ENCODE peak calls at places on chromosomes 2 and 18, in eight cellular contexts. One of them, this sample, is unnamed.

GRCh38 chr2:148253716-148254115 is 232.8 kb downstream of the MBD5 start:
- DNase-seq in HTR-8/SVneo: no peak
- DNase-seq in activated CD8-positive, alpha-beta memory T cell treated with anti-CD3 and anti-CD28 coated beads, Interleukin-2, amount 10 ng/mL, durations not matched to agents 7 days and 5 days: no peak
- DNase-seq in 8988T: no peak
- DNase-seq in GM04504: no peak
- DNase-seq in transverse colon: no peak
- DNase-seq in HEK293T: no peak
- DNase-seq in ecto neural progenitor cell: no peak
- DNase-seq in this sample: no peak

GRCh38 chr2:210475726-210476125 is 833 bp downstream of the LANCL1 start:
- DNase-seq in HTR-8/SVneo: no peak
- DNase-seq in 8988T: no peak
- DNase-seq in GM04504: no peak
- DNase-seq in activated CD8-positive, alpha-beta memory T cell treated with anti-CD3 and anti-CD28 coated beads, Interleukin-2, amount 10 ng/mL, durations not matched to agents 7 days and 5 days: no peak
- DNase-seq in HEK293T: no peak
- DNase-seq in transverse colon: no peak
- DNase-seq in ecto neural progenitor cell: no peak
- DNase-seq in this sample: no peak

GRCh38 chr2:96131152-96131817 is 7.0 kb downstream of the ASTL start:
- DNase-seq in transverse colon: no peak
- DNase-seq in activated CD8-positive, alpha-beta memory T cell treated with anti-CD3 and anti-CD28 coated beads, Interleukin-2, amount 10 ng/mL, durations not matched to agents 7 days and 5 days: peak
- DNase-seq in 8988T: no peak
- DNase-seq in HEK293T: no peak
- DNase-seq in HTR-8/SVneo: no peak
- DNase-seq in GM04504: no peak
- DNase-seq in ecto neural progenitor cell: no peak
- DNase-seq in this sample: no peak

GRCh38 chr2:18833941-18834340 is 244.6 kb upstream of the NT5C1B start:
- DNase-seq in GM04504: no peak
- DNase-seq in ecto neural progenitor cell: no peak
- DNase-seq in HEK293T: no peak
- DNase-seq in transverse colon: no peak
- DNase-seq in activated CD8-positive, alpha-beta memory T cell treated with anti-CD3 and anti-CD28 coated beads, Interleukin-2, amount 10 ng/mL, durations not matched to agents 7 days and 5 days: no peak
- DNase-seq in HTR-8/SVneo: no peak
- DNase-seq in 8988T: no peak
- DNase-seq in this sample: no peak

GRCh38 chr18:75358928-75359327 is 68.6 kb downstream of the SMIM21 start:
- DNase-seq in activated CD8-positive, alpha-beta memory T cell treated with anti-CD3 and anti-CD28 coated beads, Interleukin-2, amount 10 ng/mL, durations not matched to agents 7 days and 5 days: no peak
- DNase-seq in 8988T: no peak
- DNase-seq in ecto neural progenitor cell: no peak
- DNase-seq in HTR-8/SVneo: no peak
- DNase-seq in HEK293T: no peak
- DNase-seq in transverse colon: no peak
- DNase-seq in GM04504: no peak
- DNase-seq in this sample: no peak

GRCh38 chr2:239393401-239393940 is 7.3 kb downstream of the HDAC4 start:
- DNase-seq in transverse colon: peak
- DNase-seq in 8988T: no peak
- DNase-seq in activated CD8-positive, alpha-beta memory T cell treated with anti-CD3 and anti-CD28 coated beads, Interleukin-2, amount 10 ng/mL, durations not matched to agents 7 days and 5 days: no peak
- DNase-seq in HEK293T: no peak
- DNase-seq in HTR-8/SVneo: no peak
- DNase-seq in ecto neural progenitor cell: no peak
- DNase-seq in GM04504: no peak
- DNase-seq in this sample: no peak

GRCh38 chr2:158407031-158407430 is 49.5 kb downstream of the CCDC148 start:
- DNase-seq in ecto neural progenitor cell: no peak
- DNase-seq in 8988T: no peak
- DNase-seq in HEK293T: no peak
- DNase-seq in activated CD8-positive, alpha-beta memory T cell treated with anti-CD3 and anti-CD28 coated beads, Interleukin-2, amount 10 ng/mL, durations not matched to agents 7 days and 5 days: no peak
- DNase-seq in GM04504: no peak
- DNase-seq in HTR-8/SVneo: no peak
- DNase-seq in transverse colon: no peak
- DNase-seq in this sample: no peak

GRCh38 chr2:76517238-76517909 is 806.7 kb upstream of the GCFC2 start:
- DNase-seq in ecto neural progenitor cell: no peak
- DNase-seq in GM04504: no peak
- DNase-seq in 8988T: no peak
- DNase-seq in activated CD8-positive, alpha-beta memory T cell treated with anti-CD3 and anti-CD28 coated beads, Interleukin-2, amount 10 ng/mL, durations not matched to agents 7 days and 5 days: no peak
- DNase-seq in HEK293T: no peak
- DNase-seq in HTR-8/SVneo: no peak
- DNase-seq in transverse colon: no peak
- DNase-seq in this sample: no peak

GRCh38 chr2:60644942-60645341 is 91.5 kb upstream of the BCL11A start:
- DNase-seq in HTR-8/SVneo: no peak
- DNase-seq in ecto neural progenitor cell: no peak
- DNase-seq in GM04504: no peak
- DNase-seq in activated CD8-positive, alpha-beta memory T cell treated with anti-CD3 and anti-CD28 coated beads, Interleukin-2, amount 10 ng/mL, durations not matched to agents 7 days and 5 days: no peak
- DNase-seq in HEK293T: no peak
- DNase-seq in 8988T: no peak
- DNase-seq in transverse colon: no peak
- DNase-seq in this sample: no peak

GRCh38 chr2:234335676-234336228 is 161.1 kb downstream of the ARL4C start:
- DNase-seq in 8988T: no peak
- DNase-seq in ecto neural progenitor cell: no peak
- DNase-seq in activated CD8-positive, alpha-beta memory T cell treated with anti-CD3 and anti-CD28 coated beads, Interleukin-2, amount 10 ng/mL, durations not matched to agents 7 days and 5 days: no peak
- DNase-seq in transverse colon: peak
- DNase-seq in HEK293T: no peak
- DNase-seq in HTR-8/SVneo: peak
- DNase-seq in GM04504: peak
- DNase-seq in this sample: no peak

GRCh38 chr2:226813148-226813701 is 13.6 kb upstream of the IRS1 start:
- DNase-seq in transverse colon: no peak
- DNase-seq in HTR-8/SVneo: no peak
- DNase-seq in ecto neural progenitor cell: no peak
- DNase-seq in HEK293T: no peak
- DNase-seq in 8988T: no peak
- DNase-seq in activated CD8-positive, alpha-beta memory T cell treated with anti-CD3 and anti-CD28 coated beads, Interleukin-2, amount 10 ng/mL, durations not matched to agents 7 days and 5 days: no peak
- DNase-seq in GM04504: no peak
- DNase-seq in this sample: no peak

GRCh38 chr2:127162261-127163089 is 55.5 kb upstream of the BIN1 start:
- DNase-seq in ecto neural progenitor cell: peak
- DNase-seq in GM04504: no peak
- DNase-seq in HEK293T: no peak
- DNase-seq in activated CD8-positive, alpha-beta memory T cell treated with anti-CD3 and anti-CD28 coated beads, Interleukin-2, amount 10 ng/mL, durations not matched to agents 7 days and 5 days: no peak
- DNase-seq in transverse colon: no peak
- DNase-seq in 8988T: no peak
- DNase-seq in HTR-8/SVneo: no peak
- DNase-seq in this sample: no peak

GRCh38 chr2:105396254-105397024 is 2.4 kb downstream of the FHL2 start:
- DNase-seq in activated CD8-positive, alpha-beta memory T cell treated with anti-CD3 and anti-CD28 coated beads, Interleukin-2, amount 10 ng/mL, durations not matched to agents 7 days and 5 days: no peak
- DNase-seq in HTR-8/SVneo: peak
- DNase-seq in 8988T: peak
- DNase-seq in HEK293T: no peak
- DNase-seq in GM04504: peak
- DNase-seq in transverse colon: peak
- DNase-seq in ecto neural progenitor cell: no peak
- DNase-seq in this sample: no peak

GRCh38 chr18:77099501-77100370 is 32.8 kb downstream of the MBP start:
- DNase-seq in HTR-8/SVneo: no peak
- DNase-seq in activated CD8-positive, alpha-beta memory T cell treated with anti-CD3 and anti-CD28 coated beads, Interleukin-2, amount 10 ng/mL, durations not matched to agents 7 days and 5 days: peak
- DNase-seq in ecto neural progenitor cell: no peak
- DNase-seq in GM04504: no peak
- DNase-seq in 8988T: no peak
- DNase-seq in HEK293T: no peak
- DNase-seq in transverse colon: no peak
- DNase-seq in this sample: no peak